ENCODE peak calls at places on chromosome 7, in five cellular contexts. C is naive thymus-derived CD4-positive, alpha-beta T cell; T is mammary epithelial cell; M is heart right ventricle; O is hepatocyte. A is an unnamed sample.

GRCh38 chr7:66500087-66500486 is 128.6 kb upstream of the KCTD7 start:
- DNase-seq in C (no peak), T (no peak), M (no peak), O (peak; percentile 39), A (no peak)

GRCh38 chr7:142560166-142560565 is 189.1 kb upstream of the PRSS1 start:
- DNase-seq in C (no peak), T (no peak), M (no peak), O (no peak), A (no peak)

GRCh38 chr7:8109196-8110022 is 140.8 kb downstream of the GLCCI1 start:
- DNase-seq in C (no peak), T (peak; percentile 23), M (no peak), O (no peak), A (no peak)

GRCh38 chr7:66952343-66953043 is 31.5 kb downstream of the TMEM248 start:
- DNase-seq in C (no peak), T (peak; percentile 66), M (no peak), O (peak; percentile 48), A (no peak)

GRCh38 chr7:130063036-130063435 is 7.3 kb upstream of the KLHDC10 start:
- DNase-seq in C (peak; percentile 47), T (no peak), M (no peak), O (peak; percentile 53), A (no peak)

GRCh38 chr7:2016761-2017482 is 215.8 kb downstream of the MAD1L1 start:
- DNase-seq in C (no peak), T (no peak), M (no peak), O (no peak), A (no peak)

GRCh38 chr7:72098812-72099211 is 313.3 kb downstream of the CALN1 start:
- DNase-seq in C (no peak), T (no peak), M (no peak), O (peak; percentile 58), A (no peak)

GRCh38 chr7:84044834-84045233 is 149.8 kb downstream of the SEMA3A start:
- DNase-seq in C (no peak), T (no peak), M (no peak), O (no peak), A (no peak)

GRCh38 chr7:88226886-88227516 is 7.2 kb upstream of the SRI start:
- DNase-seq in C (no peak), T (peak; percentile 96), M (no peak), O (peak; percentile 76), A (no peak)

GRCh38 chr7:117110480-117111315 is 157.4 kb downstream of the ST7 start:
- DNase-seq in C (peak; percentile 41), T (no peak), M (no peak), O (peak; percentile 35), A (no peak)

GRCh38 chr7:17669204-17669603 is 271.1 kb downstream of the SNX13 start:
- DNase-seq in C (no peak), T (no peak), M (no peak), O (no peak), A (no peak)

GRCh38 chr7:83271212-83272099 is 108.8 kb upstream of the PCLO start:
- DNase-seq in C (no peak), T (peak; percentile 22), M (no peak), O (peak; percentile 42), A (no peak)

GRCh38 chr7:44622342-44623151 is 16.1 kb downstream of the OGDH start:
- DNase-seq in C (no peak), T (no peak), M (no peak), O (peak; percentile 37), A (no peak)

GRCh38 chr7:135467207-135467711 is 42.6 kb downstream of the CNOT4 start:
- DNase-seq in C (no peak), T (no peak), M (no peak), O (peak; percentile 13), A (no peak)

GRCh38 chr7:159006610-159007130 is 138.0 kb downstream of the VIPR2 start:
- DNase-seq in C (no peak), T (no peak), M (no peak), O (no peak), A (no peak)

GRCh38 chr7:159007308-159008054 is 137.2 kb downstream of the VIPR2 start:
- DNase-seq in C (no peak), T (no peak), M (no peak), O (no peak), A (no peak)

GRCh38 chr7:159009951-159010350 is 134.7 kb downstream of the VIPR2 start:
- DNase-seq in C (no peak), T (no peak), M (no peak), O (no peak), A (no peak)

GRCh38 chr7:159008417-159008816 is 136.2 kb downstream of the VIPR2 start:
- DNase-seq in C (no peak), T (no peak), M (no peak), O (no peak), A (no peak)

DNA sequence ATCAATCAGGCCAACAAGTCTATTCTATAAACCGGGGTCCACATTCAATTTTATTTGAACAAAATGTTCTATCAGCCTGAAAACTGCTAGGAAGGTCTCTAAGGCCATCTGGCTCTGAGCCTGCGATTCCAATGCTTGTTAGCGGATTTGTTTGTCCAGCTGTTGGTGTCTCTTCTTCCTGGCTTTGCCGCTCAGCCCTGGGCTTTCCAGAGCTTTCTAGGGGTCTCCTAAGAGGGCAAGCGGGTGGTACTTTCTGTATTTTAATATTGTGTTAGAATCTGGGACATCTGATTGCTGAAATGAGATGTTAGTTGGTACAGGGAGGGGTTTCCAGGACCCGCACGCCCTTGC is 136.6 kb downstream of the VIPR2 start:
- DNase-seq in C (no peak), T (no peak), M (no peak), O (no peak), A (no peak)
- H3K4me1 ChIP-seq in C (no peaks in the 10 kb centered on the region), T (no peaks in the 10 kb centered on the region), M (peaks cover 13% of the 10 kb centered on the region), O (peaks cover 18% of the 10 kb centered on the region), A (peaks cover 21% of the 10 kb centered on the region)

GRCh38 chr7:151115121-151115835 is 29.0 kb downstream of the AGAP3 start:
- DNase-seq in C (peak; percentile 29), T (peak; percentile 26), M (no peak), O (peak; percentile 72), A (no peak)
- H3K4me3 ChIP-seq in C (no peak overlapping the region), T (peak overlapping the region; percentile 64), M (peak overlapping the region; percentile 26), O (no peak overlapping the region), A (no peak overlapping the region)

GRCh38 chr7:155727616-155728015 is 83.2 kb downstream of the RBM33 start:
- DNase-seq in C (no peak), T (no peak), M (no peak), O (no peak), A (no peak)

GRCh38 chr7:155731871-155732270 is 80.4 kb downstream of the SHH start:
- DNase-seq in C (no peak), T (no peak), M (no peak), O (no peak), A (no peak)

GRCh38 chr7:155728116-155728515 is 83.7 kb downstream of the RBM33 start:
- DNase-seq in C (no peak), T (no peak), M (no peak), O (no peak), A (no peak)

GRCh38 chr7:155731375-155731774 is 80.9 kb downstream of the SHH start:
- DNase-seq in C (no peak), T (peak; percentile 85), M (no peak), O (peak; percentile 24), A (no peak)

GRCh38 chr7:155729847-155730246 is 82.4 kb downstream of the SHH start:
- DNase-seq in C (no peak), T (peak; percentile 87), M (no peak), O (no peak), A (no peak)
- H3K4me1 ChIP-seq in C (peaks cover 11% of the 10 kb centered on the region), T (peaks cover 47% of the 10 kb centered on the region), M (peaks cover 7% of the 10 kb centered on the region), O (peaks cover 5% of the 10 kb centered on the region), A (no peaks in the 10 kb centered on the region)

GRCh38 chr7:98209166-98209920 is 1.9 kb upstream of the BHLHA15 start:
- DNase-seq in C (no peak), T (no peak), M (no peak), O (no peak), A (no peak)

GRCh38 chr7:98210513-98211220 is 572 bp upstream of the BHLHA15 start:
- DNase-seq in C (no peak), T (no peak), M (no peak), O (peak; percentile 40), A (no peak)

GRCh38 chr7:98212532-98213041 is 1.3 kb downstream of the BHLHA15 start:
- DNase-seq in C (no peak), T (no peak), M (no peak), O (no peak), A (no peak)

GRCh38 chr7:98211676-98212531 is 665 bp downstream of the BHLHA15 start:
- DNase-seq in C (no peak), T (no peak), M (no peak), O (no peak), A (no peak)

GRCh38 chr7:98211221-98211675 is at the start of gene BHLHA15:
- DNase-seq in C (no peak), T (no peak), M (no peak), O (peak; percentile 71), A (no peak)
- H3K4me3 ChIP-seq in C (no peak within 1 kb of the TSS), T (peak within 1 kb of the TSS; percentile 24), M (no peak within 1 kb of the TSS), O (peak within 1 kb of the TSS; percentile 29), A (peak within 1 kb of the TSS; percentile 69)

DNA sequence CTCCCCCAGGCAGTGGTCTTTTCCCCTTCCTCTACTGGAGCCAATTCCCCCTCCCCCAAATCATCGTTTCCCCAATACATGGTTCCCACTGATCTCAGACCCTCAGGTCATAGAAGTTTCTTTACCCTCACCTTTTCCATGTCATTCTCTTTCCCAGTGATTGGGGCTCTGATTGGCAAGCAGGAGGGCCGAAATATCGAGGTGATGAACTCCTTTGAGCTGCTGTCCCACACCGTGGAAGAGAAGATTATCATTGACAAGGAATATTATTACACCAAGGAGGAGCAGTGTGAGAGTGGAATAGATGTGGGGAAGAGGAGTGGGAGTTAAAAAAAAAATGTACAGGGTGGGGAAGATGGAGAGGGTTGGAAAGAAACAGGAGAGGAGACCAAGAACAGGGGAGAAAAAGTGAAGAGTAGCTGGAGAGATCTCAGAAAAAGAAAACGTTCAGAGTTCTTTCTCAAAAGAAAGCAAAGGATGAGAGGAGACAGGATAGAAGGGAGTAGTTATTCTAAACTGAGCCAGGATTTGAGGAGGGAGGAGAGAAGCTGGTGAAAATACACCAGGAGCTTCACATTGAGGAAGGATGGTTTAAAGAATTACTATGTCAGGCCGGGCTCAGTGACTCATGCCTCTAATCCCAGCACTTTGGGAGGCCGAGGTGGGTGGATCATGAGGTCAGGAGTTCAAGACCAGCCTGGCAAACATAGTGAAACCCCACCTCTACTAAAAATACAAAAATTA is 861 bp downstream of the COPS6 start:
- DNase-seq in C (no peak), T (no peak), M (no peak), O (no peak), A (no peak)
- H3K4me1 ChIP-seq in C (peaks cover 6% of the 10 kb centered on the region), T (peaks cover 31% of the 10 kb centered on the region), M (peaks cover 13% of the 10 kb centered on the region), O (peaks cover 20% of the 10 kb centered on the region), A (peaks cover 11% of the 10 kb centered on the region)

GRCh38 chr7:32299133-32299702 is 191.0 kb downstream of the LSM5 start:
- DNase-seq in C (no peak), T (no peak), M (peak; percentile 79), O (peak; percentile 46), A (no peak)
- H3K4me3 ChIP-seq in C (no peak overlapping the region), T (peak overlapping the region; percentile 62), M (peak overlapping the region; percentile 44), O (peak overlapping the region; percentile 55), A (peak overlapping the region; percentile 65)

A was measured in thoracic aorta.